ENCODE peak calls at places on chromosomes 1 and 21, in five cellular contexts. One of them, this sample, is unnamed. For H3K9me3 and H3K4me1, the result is how much of the 10 kb centered on the place peaks cover.

GRCh38 chr1:3716351-3716750 is 35.9 kb upstream of the CCDC27 start:
- DNase-seq in sigmoid colon: no peak
- DNase-seq in cardiac muscle cell: no peak
- DNase-seq in pancreas: no peak
- DNase-seq in body of pancreas: no peak
- DNase-seq in this sample: no peak

GRCh38 chr1:193181985-193182384 is 4.4 kb downstream of the B3GALT2 start:
- DNase-seq in body of pancreas: no peak
- DNase-seq in pancreas: no peak
- DNase-seq in sigmoid colon: peak
- DNase-seq in cardiac muscle cell: no peak
- DNase-seq in this sample: no peak

GRCh38 chr1:32960342-32960741 is 4.3 kb downstream of the RNF19B start:
- DNase-seq in cardiac muscle cell: no peak
- DNase-seq in pancreas: no peak
- DNase-seq in sigmoid colon: no peak
- DNase-seq in body of pancreas: no peak
- DNase-seq in this sample: no peak

GRCh38 chr1:245432221-245432620 is 277.4 kb downstream of the KIF26B start:
- DNase-seq in cardiac muscle cell: no peak
- DNase-seq in body of pancreas: no peak
- DNase-seq in sigmoid colon: no peak
- DNase-seq in pancreas: no peak
- DNase-seq in this sample: no peak

GRCh38 chr21:37257526-37257966 is 9.6 kb downstream of the VPS26C start:
- DNase-seq in sigmoid colon: no peak
- DNase-seq in cardiac muscle cell: peak
- DNase-seq in body of pancreas: no peak
- DNase-seq in pancreas: no peak
- DNase-seq in this sample: peak

GRCh38 chr1:199394856-199395255 is 632.7 kb upstream of the NR5A2 start:
- DNase-seq in sigmoid colon: no peak
- DNase-seq in body of pancreas: no peak
- DNase-seq in pancreas: no peak
- DNase-seq in cardiac muscle cell: no peak
- DNase-seq in this sample: no peak

GRCh38 chr1:1548591-1548990 is 8.2 kb upstream of the TMEM240 start:
- DNase-seq in sigmoid colon: no peak
- DNase-seq in pancreas: no peak
- DNase-seq in body of pancreas: no peak
- DNase-seq in cardiac muscle cell: no peak
- DNase-seq in this sample: no peak

GRCh38 chr1:37274896-37275631 is 199.3 kb upstream of the ZC3H12A start:
- DNase-seq in cardiac muscle cell: no peak
- DNase-seq in body of pancreas: no peak
- DNase-seq in pancreas: no peak
- DNase-seq in sigmoid colon: no peak
- DNase-seq in this sample: no peak

GRCh38 chr1:175075572-175076568 is 8.2 kb downstream of the TNN start:
- DNase-seq in body of pancreas: no peak
- DNase-seq in cardiac muscle cell: no peak
- DNase-seq in pancreas: no peak
- DNase-seq in sigmoid colon: no peak
- DNase-seq in this sample: no peak

GRCh38 chr1:14113841-14114567 is 414.0 kb downstream of the PRDM2 start:
- DNase-seq in body of pancreas: peak
- DNase-seq in pancreas: no peak
- DNase-seq in sigmoid colon: peak
- DNase-seq in cardiac muscle cell: peak
- DNase-seq in this sample: peak

GRCh38 chr1:6035719-6036118 is 10.0 kb upstream of the KCNAB2 start:
- DNase-seq in sigmoid colon: no peak
- DNase-seq in cardiac muscle cell: no peak
- DNase-seq in pancreas: no peak
- DNase-seq in body of pancreas: no peak
- DNase-seq in this sample: no peak

GRCh38 chr1:26696645-26697440 is 1.0 kb downstream of the ARID1A start:
- DNase-seq in cardiac muscle cell: no peak
- DNase-seq in pancreas: peak
- DNase-seq in sigmoid colon: peak
- DNase-seq in body of pancreas: peak
- DNase-seq in this sample: peak

GRCh38 chr21:42508371-42508770 is 5.3 kb upstream of the SLC37A1 start:
- DNase-seq in cardiac muscle cell: no peak
- DNase-seq in body of pancreas: no peak
- DNase-seq in pancreas: no peak
- DNase-seq in sigmoid colon: no peak
- DNase-seq in this sample: peak

GRCh38 chr21:41366522-41367151 is 4.8 kb downstream of the MX2 start:
- DNase-seq in sigmoid colon: peak
- DNase-seq in cardiac muscle cell: peak
- DNase-seq in body of pancreas: peak
- DNase-seq in pancreas: peak
- DNase-seq in this sample: peak

GRCh38 chr1:79259390-79260336 is 253.1 kb upstream of the ADGRL4 start:
- DNase-seq in body of pancreas: no peak
- DNase-seq in pancreas: no peak
- DNase-seq in cardiac muscle cell: peak
- DNase-seq in sigmoid colon: no peak
- DNase-seq in this sample: no peak

GRCh38 chr1:6208723-6209660 is 3.1 kb downstream of the RNF207 start:
- DNase-seq in cardiac muscle cell: peak
- DNase-seq in pancreas: peak
- DNase-seq in body of pancreas: peak
- DNase-seq in sigmoid colon: no peak
- DNase-seq in this sample: no peak

GRCh38 chr1:165532053-165532452 is 11.7 kb upstream of the LRRC52 start:
- DNase-seq in pancreas: no peak
- DNase-seq in body of pancreas: no peak
- DNase-seq in cardiac muscle cell: no peak
- DNase-seq in sigmoid colon: no peak
- DNase-seq in this sample: no peak

GRCh38 chr1:101918277-101918676 is 78.4 kb downstream of the OLFM3 start:
- DNase-seq in sigmoid colon: no peak
- DNase-seq in cardiac muscle cell: no peak
- DNase-seq in pancreas: no peak
- DNase-seq in body of pancreas: no peak
- DNase-seq in this sample: no peak

GRCh38 chr1:208431721-208432120 is 187.5 kb upstream of the PLXNA2 start:
- DNase-seq in cardiac muscle cell: no peak
- DNase-seq in body of pancreas: no peak
- DNase-seq in pancreas: no peak
- DNase-seq in sigmoid colon: no peak
- DNase-seq in this sample: no peak

GRCh38 chr1:108877324-108877812 is 583 bp downstream of the GPSM2 start:
- DNase-seq in body of pancreas: no peak
- DNase-seq in sigmoid colon: no peak
- DNase-seq in pancreas: no peak
- DNase-seq in cardiac muscle cell: peak
- DNase-seq in this sample: no peak

GRCh38 chr1:66182551-66183178 is 351.3 kb upstream of the SGIP1 start:
- DNase-seq in body of pancreas: no peak
- DNase-seq in pancreas: no peak
- DNase-seq in sigmoid colon: peak
- DNase-seq in cardiac muscle cell: peak
- DNase-seq in this sample: no peak

GRCh38 chr1:208249300-208249699 is 5.1 kb upstream of the PLXNA2 start:
- DNase-seq in cardiac muscle cell: no peak
- DNase-seq in sigmoid colon: no peak
- DNase-seq in pancreas: no peak
- DNase-seq in body of pancreas: no peak
- DNase-seq in this sample: no peak

GRCh38 chr1:223531742-223532341 is 133.7 kb downstream of the CAPN8 start:
- DNase-seq in body of pancreas: peak
- DNase-seq in pancreas: peak
- DNase-seq in sigmoid colon: no peak
- DNase-seq in cardiac muscle cell: peak
- DNase-seq in this sample: peak

GRCh38 chr1:95396557-95396956 is 162.5 kb downstream of the RWDD3 start:
- DNase-seq in pancreas: no peak
- DNase-seq in cardiac muscle cell: no peak
- DNase-seq in sigmoid colon: no peak
- DNase-seq in body of pancreas: no peak
- DNase-seq in this sample: no peak

GRCh38 chr1:85195703-85196102 is 5.1 kb downstream of the SYDE2 start:
- DNase-seq in pancreas: no peak
- DNase-seq in sigmoid colon: no peak
- DNase-seq in cardiac muscle cell: no peak
- DNase-seq in body of pancreas: no peak
- DNase-seq in this sample: no peak

GRCh38 chr1:2267051-2267830 is 39.1 kb downstream of the SKI start:
- DNase-seq in body of pancreas: no peak
- DNase-seq in sigmoid colon: no peak
- DNase-seq in cardiac muscle cell: no peak
- DNase-seq in pancreas: no peak
- DNase-seq in this sample: no peak

GRCh38 chr1:26994020-26994745 is 691 bp downstream of the TRNP1 start:
- DNase-seq in body of pancreas: no peak
- DNase-seq in sigmoid colon: no peak
- DNase-seq in cardiac muscle cell: no peak
- DNase-seq in pancreas: peak
- DNase-seq in this sample: no peak

GRCh38 chr1:11168731-11169130 is 20.4 kb upstream of the ANGPTL7 start:
- DNase-seq in sigmoid colon: no peak
- DNase-seq in pancreas: no peak
- DNase-seq in cardiac muscle cell: no peak
- DNase-seq in body of pancreas: no peak
- DNase-seq in this sample: no peak

GRCh38 chr1:151513626-151514101 is 2.5 kb downstream of the CGN start:
- DNase-seq in pancreas: peak
- DNase-seq in body of pancreas: peak
- DNase-seq in cardiac muscle cell: no peak
- DNase-seq in sigmoid colon: peak
- DNase-seq in this sample: peak

DNA sequence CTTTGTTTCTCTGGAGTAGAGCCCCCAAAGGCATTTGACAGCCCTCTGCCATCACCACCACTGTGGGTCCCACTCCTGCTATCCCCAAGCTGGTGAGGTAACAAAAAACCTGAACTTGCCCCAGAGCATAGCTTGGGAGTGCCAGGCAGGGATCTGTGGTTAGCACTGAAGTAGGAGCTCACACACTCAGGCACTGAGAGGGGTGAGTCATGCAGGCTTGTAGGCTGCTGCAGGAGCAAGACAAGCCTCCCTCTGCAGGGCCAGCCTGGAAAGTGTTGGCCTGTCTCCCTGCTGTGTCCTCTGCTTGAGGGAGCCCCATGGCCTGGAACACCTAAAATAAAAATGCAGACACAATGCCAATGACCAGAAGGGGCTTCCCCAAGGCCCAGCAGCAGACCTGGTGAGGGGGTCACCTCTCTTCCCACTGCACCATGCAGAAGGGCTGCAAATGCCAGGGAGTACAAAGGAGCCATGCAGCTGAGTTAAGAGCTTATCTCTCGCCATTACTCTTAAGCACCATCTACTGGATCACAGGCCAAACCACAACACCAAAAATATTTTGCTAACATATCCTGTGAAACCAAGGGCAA is 108.9 kb upstream of the POGK start:
- DNase-seq in sigmoid colon: no peak
- DNase-seq in body of pancreas: no peak
- DNase-seq in cardiac muscle cell: no peak
- DNase-seq in pancreas: no peak
- DNase-seq in this sample: no peak
- TF ChIP-seq CTCF in sigmoid colon: no peak
- TF ChIP-seq CTCF in body of pancreas: no peak
- TF ChIP-seq CTCF in cardiac muscle cell: no peak
- TF ChIP-seq CTCF in pancreas: no peak
- TF ChIP-seq CTCF in this sample: no peak

DNA sequence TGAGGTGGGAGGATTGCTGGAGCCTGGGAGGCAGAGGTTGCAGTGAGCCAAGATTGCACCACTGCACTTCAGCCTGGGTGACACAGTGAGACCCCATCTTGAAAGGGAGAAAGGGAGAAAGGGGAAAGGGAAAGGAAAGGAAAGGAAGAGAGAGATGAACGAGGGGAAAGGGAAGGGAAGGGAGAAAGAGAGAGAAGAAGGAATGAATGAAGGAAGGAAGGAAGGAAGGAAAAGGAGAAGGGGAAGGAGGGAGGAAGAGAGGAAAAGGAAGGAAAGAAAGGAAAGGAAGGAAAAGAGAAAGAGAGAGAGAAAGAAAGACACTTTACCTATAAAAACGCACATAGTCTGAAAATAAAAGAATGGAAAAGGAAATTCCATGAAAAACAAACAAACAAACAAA is 18.0 kb downstream of the ZNF695 start:
- DNase-seq in body of pancreas: no peak
- DNase-seq in sigmoid colon: no peak
- DNase-seq in pancreas: no peak
- DNase-seq in cardiac muscle cell: no peak
- DNase-seq in this sample: no peak
- H3K9me3 ChIP-seq in body of pancreas: under half
- H3K9me3 ChIP-seq in sigmoid colon: under half
- H3K9me3 ChIP-seq in pancreas: under half
- H3K9me3 ChIP-seq in cardiac muscle cell: under half
- H3K9me3 ChIP-seq in this sample: half or more

DNA sequence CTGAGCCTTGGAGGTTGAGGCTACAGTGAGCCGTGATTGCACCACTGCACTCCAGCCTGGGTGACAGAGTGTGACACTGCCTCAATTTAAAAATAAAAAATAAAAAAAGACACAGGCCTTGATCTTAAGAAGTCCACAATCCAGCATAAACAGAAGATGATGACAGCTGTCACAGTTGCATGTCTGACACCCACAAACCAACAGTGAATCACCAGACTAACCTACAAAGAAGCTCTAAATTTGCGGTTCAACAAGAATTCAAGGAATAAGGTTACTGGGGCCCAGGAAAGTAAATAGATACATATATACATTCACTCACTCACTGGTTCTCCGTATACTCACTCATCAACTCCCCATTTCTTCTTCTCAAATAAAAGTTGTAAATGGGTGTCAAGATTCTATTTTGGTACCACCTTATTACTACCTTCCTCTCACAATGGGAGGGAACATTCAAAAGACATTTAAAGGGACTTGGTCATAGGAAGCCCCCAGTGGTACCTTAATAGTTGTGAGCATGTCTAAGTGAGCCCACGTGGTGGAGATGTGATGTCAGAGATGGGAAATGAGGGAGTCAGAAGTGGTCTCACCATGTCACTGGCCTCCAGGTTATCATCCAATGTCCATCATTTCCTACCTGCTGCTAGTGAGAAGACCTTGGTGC is 66.9 kb upstream of the PRDX6 start:
- DNase-seq in cardiac muscle cell: peak
- DNase-seq in sigmoid colon: no peak
- DNase-seq in pancreas: no peak
- DNase-seq in body of pancreas: no peak
- DNase-seq in this sample: no peak
- H3K4me1 ChIP-seq in cardiac muscle cell: under half
- H3K4me1 ChIP-seq in sigmoid colon: under half
- H3K4me1 ChIP-seq in pancreas: under half
- H3K4me1 ChIP-seq in body of pancreas: under half
- H3K4me1 ChIP-seq in this sample: under half

DNA sequence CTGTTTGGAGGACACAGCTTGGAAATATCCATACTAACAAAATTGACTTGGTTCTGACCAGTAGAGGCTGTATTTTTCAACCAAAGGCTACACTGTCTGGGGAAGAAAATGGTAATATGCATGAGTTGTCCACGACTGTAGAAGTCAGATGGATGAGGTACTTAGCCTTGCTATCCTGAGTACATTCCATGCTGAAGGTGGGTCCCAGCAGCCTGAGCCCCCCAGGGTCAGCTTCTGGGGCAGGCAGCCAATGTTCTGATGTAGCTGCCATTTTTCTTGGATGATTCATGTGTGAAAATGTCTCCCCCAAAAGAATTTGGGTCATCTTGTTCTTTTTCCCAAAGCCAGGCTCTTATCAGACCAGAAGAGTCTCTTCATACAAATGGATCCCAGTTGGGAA is 172.2 kb upstream of the UBE2U start:
- DNase-seq in sigmoid colon: no peak
- DNase-seq in cardiac muscle cell: peak
- DNase-seq in pancreas: no peak
- DNase-seq in body of pancreas: no peak
- DNase-seq in this sample: no peak
- TF ChIP-seq CTCF in sigmoid colon: no peak
- TF ChIP-seq CTCF in cardiac muscle cell: no peak
- TF ChIP-seq CTCF in pancreas: no peak
- TF ChIP-seq CTCF in body of pancreas: no peak
- TF ChIP-seq CTCF in this sample: no peak

This sample was measured in Caco-2.